ENCODE peak calls at places on chromosome 13, in four cellular contexts. F is heart left ventricle, E is HL-60, O is fibroblast of mammary gland. C is an unnamed sample.

GRCh38 chr13:75327132-75327505 is 154.8 kb downstream of the TBC1D4 start:
- DNase-seq in F (no peak), O (no peak), E (no peak), C (no peak)

GRCh38 chr13:75635101-75635620 is 969 bp upstream of the LMO7 start:
- DNase-seq in F (no peak), O (peak), E (no peak), C (no peak)

GRCh38 chr13:65719831-65720230 is 1510.3 kb downstream of the PCDH9 start:
- DNase-seq in F (no peak), O (no peak), E (no peak), C (no peak)

GRCh38 chr13:113814435-113814821 is 49.4 kb downstream of the GAS6 start:
- DNase-seq in O (no peak), F (no peak), E (no peak), C (no peak)

GRCh38 chr13:28872427-28873176 is 52.5 kb downstream of the MTUS2 start:
- DNase-seq in E (peak), O (no peak), F (no peak), C (no peak)

GRCh38 chr13:43908156-43909126 is 28.7 kb downstream of the LACC1 start:
- DNase-seq in O (peak), F (no peak), E (no peak), C (no peak)

GRCh38 chr13:44323754-44324153 is 49.9 kb upstream of the SERP2 start:
- DNase-seq in E (no peak), F (no peak), O (no peak), C (no peak)

GRCh38 chr13:114132419-114133121 is at the start of gene RASA3:
- DNase-seq in E (peak), F (peak), O (peak), C (peak)

GRCh38 chr13:26590951-26591350 is 33.5 kb downstream of the WASF3 start:
- DNase-seq in F (no peak), E (no peak), O (no peak), C (no peak)

GRCh38 chr13:113001251-113002140 is 32.5 kb downstream of the MCF2L start:
- DNase-seq in E (no peak), F (peak), O (no peak), C (peak)

GRCh38 chr13:59638404-59638803 is 525.3 kb downstream of the DIAPH3 start:
- DNase-seq in O (no peak), F (no peak), E (no peak), C (no peak)

GRCh38 chr13:39910833-39911232 is 255.4 kb downstream of the COG6 start:
- DNase-seq in F (no peak), E (no peak), O (peak), C (no peak)

DNA sequence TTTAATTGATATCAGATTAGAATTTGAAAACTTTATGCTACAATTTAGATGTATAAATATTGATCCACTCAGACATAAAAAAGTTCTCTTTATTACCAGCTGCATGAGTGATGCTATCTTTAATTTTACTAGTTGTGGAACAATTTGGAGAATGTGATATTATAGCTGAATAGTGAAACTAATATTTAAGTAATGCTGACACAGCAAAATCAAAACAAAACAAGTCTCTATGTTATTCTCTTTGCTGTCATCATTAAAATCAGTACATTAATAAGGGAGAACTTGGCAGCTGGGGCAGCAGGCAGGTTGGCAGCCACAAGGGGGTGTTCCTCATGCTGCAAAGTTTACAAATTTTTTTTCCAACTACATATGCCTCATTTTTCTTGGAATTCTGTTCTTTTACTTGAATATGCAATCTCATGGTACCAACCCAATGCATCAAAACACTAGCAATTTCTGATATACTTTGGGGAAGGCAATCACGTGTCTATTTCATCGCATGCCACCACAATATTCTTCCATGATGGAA is 585.3 kb downstream of the FGF9 start:
- DNase-seq in E (no peak), O (no peak), F (no peak), C (no peak)
- TF ChIP-seq CTCF in E (no peak), O (no peak), F (no peak), C (peak)

GRCh38 chr13:33610471-33611015 is 207.4 kb upstream of the RFC3 start:
- DNase-seq in F (peak), O (no peak), E (no peak), C (no peak)
- TF ChIP-seq CTCF in F (peak), O (no peak), E (no peak), C (no peak)

DNA sequence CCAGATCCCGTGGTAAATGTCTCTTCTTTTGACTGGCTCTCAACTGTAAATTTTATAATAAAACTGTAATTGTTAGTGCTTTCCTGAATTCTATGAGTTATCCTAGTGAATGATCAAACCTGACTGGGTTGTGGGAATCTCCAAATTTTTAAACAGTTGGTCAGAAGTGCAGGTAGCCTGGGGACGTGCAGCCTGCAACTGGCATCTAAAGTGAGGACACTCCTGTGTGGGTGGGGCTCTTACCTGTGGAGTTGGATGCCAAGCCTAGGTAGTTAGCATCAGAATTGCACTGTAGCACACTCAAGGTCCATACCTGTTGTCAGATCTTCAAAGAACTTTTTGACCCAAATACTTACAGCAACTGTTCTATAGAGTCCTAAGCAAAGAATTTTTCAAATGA is 207.1 kb upstream of the NBEA start:
- DNase-seq in F (no peak), O (no peak), E (no peak), C (no peak)
- TF ChIP-seq CTCF in F (no peak), O (no peak), E (no peak), C (no peak)

DNA sequence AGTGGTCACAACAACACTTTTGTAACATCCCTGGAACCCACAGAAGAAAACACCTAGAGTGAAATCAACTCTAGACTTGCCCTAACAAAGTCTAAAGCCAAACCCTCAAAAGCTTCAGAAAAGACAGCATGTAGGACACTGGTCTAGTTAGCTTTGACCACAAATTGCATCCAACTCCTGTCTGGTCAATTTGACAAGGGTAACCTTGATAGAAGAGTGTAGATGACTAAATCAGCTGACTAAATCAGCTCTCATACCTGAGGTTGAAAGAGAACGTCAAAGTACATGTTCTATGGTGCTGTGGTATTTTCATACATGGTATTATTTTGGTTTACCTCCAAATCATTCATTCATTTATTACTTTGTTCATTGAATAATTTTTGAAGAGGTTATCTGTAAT is 272.8 kb downstream of the KLF5 start:
- DNase-seq in E (no peak), O (no peak), F (no peak), C (no peak)
- TF ChIP-seq CTCF in E (no peak), O (no peak), F (no peak), C (no peak)

DNA sequence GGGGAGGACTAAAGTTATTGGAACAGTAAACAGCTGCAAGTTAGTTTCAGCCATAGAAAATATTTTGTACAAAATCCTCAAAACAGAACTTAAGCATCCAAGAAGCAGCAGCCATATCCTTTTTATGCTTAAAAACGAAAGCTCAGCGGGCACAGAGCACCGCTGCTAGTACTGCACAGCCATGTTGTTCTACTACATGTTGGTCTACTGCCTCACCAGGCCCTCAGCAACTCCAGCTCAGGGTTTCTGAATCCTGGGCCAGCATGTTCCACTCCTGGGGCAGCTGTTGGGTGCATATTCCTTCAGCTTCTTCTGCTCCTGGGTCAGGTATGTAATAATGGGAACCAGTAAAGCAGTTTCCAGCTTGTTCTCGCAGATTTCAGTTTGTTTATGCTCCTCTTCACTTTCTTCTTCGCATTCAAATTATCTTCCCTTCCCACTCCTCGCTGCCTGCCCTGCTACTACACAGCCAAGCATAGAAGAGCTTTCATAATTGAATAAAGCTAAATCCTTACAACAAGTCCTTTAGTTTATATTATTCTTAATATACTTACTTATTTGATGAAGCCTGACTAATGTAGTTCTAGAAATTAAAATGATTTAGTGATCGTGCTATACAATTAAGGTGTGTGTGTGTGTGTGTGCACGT is 820.5 kb upstream of the ATXN8OS start:
- DNase-seq in O (no peak), E (no peak), F (no peak), C (no peak)
- TF ChIP-seq CTCF in O (no peak), E (no peak), F (no peak), C (no peak)

GRCh38 chr13:94967183-94968039 is 255.1 kb upstream of the SOX21 start:
- DNase-seq in E (peak), O (no peak), F (no peak), C (peak)

GRCh38 chr13:94972262-94972661 is 259.9 kb upstream of the SOX21 start:
- DNase-seq in O (no peak), F (no peak), E (no peak), C (no peak)

GRCh38 chr13:94966380-94966779 is 254.0 kb upstream of the SOX21 start:
- DNase-seq in O (no peak), F (no peak), E (no peak), C (no peak)

GRCh38 chr13:94968757-94969086 is 256.4 kb upstream of the SOX21 start:
- DNase-seq in F (no peak), O (no peak), E (no peak), C (no peak)

DNA sequence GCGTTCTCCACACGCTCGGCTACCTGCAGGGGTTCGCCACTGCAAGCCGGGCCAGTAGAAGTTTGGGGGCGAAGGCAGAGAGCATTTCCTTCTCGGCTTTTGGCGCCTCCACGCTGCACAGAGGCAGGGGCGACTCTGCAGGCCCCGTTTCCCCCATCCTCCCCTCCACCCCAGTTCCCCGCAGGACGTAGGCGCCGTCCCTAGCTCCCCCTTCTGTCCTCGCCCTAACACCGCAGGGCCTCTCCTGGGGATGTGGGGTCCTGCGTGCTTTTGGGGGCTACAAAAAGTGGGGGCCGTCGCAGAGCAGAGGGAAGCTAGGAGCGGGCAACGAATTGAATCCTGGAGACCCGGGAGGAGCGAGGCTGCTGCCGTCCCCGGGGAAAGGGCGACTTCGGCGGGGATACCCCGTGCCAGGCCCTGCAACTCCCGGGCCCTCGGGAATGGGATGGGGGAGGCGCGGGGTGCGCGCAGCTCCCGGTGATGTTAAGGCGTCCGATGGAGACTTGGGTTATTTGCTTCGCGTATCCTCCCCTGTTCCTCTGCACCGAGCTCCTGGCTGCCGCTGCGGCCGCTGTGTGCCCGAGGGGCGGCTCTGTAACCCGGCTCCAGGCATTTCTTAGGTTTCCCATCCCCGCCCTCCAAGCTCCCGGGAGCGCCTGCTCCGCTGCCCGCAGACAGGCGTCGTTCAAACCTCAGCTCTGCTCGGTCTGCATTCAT is 255.9 kb upstream of the SOX21 start:
- DNase-seq in F (no peak), E (no peak), O (no peak), C (peak)
- TF ChIP-seq CTCF in F (no peak), E (no peak), O (no peak), C (peak)

GRCh38 chr13:109123971-109124370 is 494.6 kb downstream of the MYO16 start:
- DNase-seq in E (no peak), F (no peak), O (no peak), C (no peak)
- TF ChIP-seq CTCF in E (no peak), F (no peak), O (no peak), C (no peak)

DNA sequence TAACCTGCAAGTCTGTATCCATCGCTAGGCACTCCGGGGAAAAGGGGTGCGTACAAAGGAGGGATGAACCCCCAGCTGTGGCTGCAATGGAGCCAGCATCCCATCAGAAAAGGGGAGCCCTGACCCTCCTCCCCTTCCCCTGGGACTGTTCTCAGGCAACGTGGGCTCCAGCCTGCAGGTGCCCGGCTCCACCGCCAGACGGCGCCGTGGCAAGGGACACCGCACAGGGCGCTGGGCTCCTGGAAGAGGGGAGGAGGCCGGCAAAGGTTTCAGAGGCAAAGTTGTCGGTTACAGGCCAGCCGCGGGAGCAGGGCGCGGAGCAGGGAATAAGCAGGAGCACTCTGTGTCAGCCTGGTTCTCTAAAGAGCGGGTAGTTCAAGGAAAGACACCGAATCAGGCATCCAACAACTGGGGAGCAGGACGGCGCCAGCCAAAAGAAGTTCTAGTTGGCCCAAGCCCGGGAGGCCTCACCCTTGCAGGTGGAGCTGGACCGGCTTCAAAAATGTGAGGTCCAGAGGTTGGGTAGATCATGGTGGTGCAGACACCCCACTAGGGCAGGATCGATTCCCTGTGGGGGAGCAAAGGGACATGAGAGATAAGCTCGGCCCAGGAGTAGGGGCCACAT is 53.0 kb upstream of the ATP12A start:
- DNase-seq in F (no peak), E (no peak), O (peak), C (peak)
- TF ChIP-seq CTCF in F (peak), E (no peak), O (peak), C (peak)

GRCh38 chr13:35472308-35473008 is 4.0 kb downstream of the MAB21L1 start:
- DNase-seq in O (peak), F (no peak), E (no peak), C (no peak)

GRCh38 chr13:35468195-35468594 is 8.3 kb downstream of the MAB21L1 start:
- DNase-seq in E (no peak), F (no peak), O (no peak), C (no peak)

GRCh38 chr13:35469781-35470380 is 6.6 kb downstream of the MAB21L1 start:
- DNase-seq in O (no peak), E (no peak), F (no peak), C (no peak)

GRCh38 chr13:35471466-35472307 is 4.8 kb downstream of the MAB21L1 start:
- DNase-seq in F (no peak), E (no peak), O (peak), C (no peak)

DNA sequence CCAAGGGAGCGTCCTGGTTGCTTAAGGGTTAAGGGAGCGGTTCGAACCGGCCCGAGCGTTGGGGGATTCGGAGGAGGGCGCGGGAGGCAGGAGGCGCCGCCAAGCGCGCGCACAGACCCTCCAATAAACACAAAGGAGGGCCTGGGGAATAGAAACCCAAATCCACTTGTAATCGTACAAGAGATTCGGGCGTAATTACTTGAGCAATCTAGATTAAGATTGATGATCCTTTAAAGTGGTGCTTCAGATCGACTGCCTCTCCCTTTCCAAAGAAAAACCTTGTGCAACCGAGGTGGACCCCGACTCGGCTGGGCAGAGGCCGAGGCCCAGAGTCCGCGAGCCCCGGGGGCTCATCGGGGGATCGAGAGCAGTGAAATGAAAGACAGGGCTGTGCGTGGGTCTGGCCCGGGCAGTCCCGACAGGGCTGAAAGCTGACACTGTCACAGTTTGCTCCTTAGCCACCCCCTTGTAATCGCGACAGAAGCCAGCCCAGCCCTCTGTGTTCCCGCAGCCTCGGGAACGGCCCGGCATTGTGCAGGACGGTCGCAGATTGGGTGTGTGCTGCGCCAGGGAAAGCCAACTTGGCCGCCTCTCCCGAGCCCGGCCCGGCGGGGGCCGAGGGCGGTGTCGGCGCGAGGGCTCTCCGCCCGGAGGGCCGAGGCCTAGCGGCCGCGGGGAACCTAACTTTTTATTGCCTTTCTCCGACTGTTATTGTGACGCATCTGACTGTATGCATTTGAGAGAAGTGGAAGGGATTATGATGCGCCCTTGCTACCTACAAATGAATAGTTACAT is 5.6 kb downstream of the MAB21L1 start:
- DNase-seq in F (peak), O (peak), E (no peak), C (peak)
- TF ChIP-seq CTCF in F (no peak), O (no peak), E (no peak), C (no peak)

C was measured in progenitor cell of endocrine pancreas.